ENCODE peak calls at places on chromosomes 2 and 18, in nine cellular contexts. C is DND-41; S is stimulated activated naive CD8-positive, alpha-beta T cell treated with anti-CD3 and anti-CD28 coated beads, Interleukin-15, amount 100 ng/mL, for 72 hours; N is NCI-H510A treated with DMSO at 0.1 percent for 48 hours; Z is activated T-cell treated with anti-CD3 and anti-CD28 coated beads for 4 hours; I is NCI-H748 treated with DMSO at 0.1 percent for 48 hours; V is NCI-H1694; W is ELR; U is frontal cortex. A is an unnamed sample.

GRCh38 chr2:88082781-88083180 is 15.2 kb downstream of the SMYD1 start:
- DNase-seq in C (no peak), S (no peak), N (no peak), Z (no peak), I (no peak), V (no peak), W (no peak), U (peak; percentile 64), A (no peak)

GRCh38 chr2:231464576-231465540 is 574 bp upstream of the NCL start:
- DNase-seq in C (peak; percentile 98), S (peak; percentile 98), N (peak; percentile 99), Z (peak; percentile 99), I (peak; percentile 66), V (peak; percentile 92), W (peak; percentile 29), U (peak; percentile 99), A (no peak)

GRCh38 chr2:32977228-32977758 is 30.5 kb downstream of the LTBP1 start:
- DNase-seq in C (no peak), S (no peak), N (no peak), Z (no peak), I (no peak), V (peak; percentile 61), W (no peak), U (no peak), A (no peak)

GRCh38 chr2:157748371-157749132 is 119.9 kb upstream of the ACVR1C start:
- DNase-seq in C (no peak), S (no peak), N (no peak), Z (no peak), I (no peak), V (no peak), W (no peak), U (no peak), A (no peak)

GRCh38 chr18:49015886-49016647 is 65.3 kb upstream of the SMAD7 start:
- DNase-seq in C (no peak), S (no peak), N (no peak), Z (no peak), I (no peak), V (no peak), W (no peak), U (no peak), A (no peak)

GRCh38 chr18:48987821-48988220 is 37.1 kb upstream of the SMAD7 start:
- DNase-seq in C (no peak), S (no peak), N (no peak), Z (no peak), I (no peak), V (no peak), W (no peak), U (no peak), A (no peak)

GRCh38 chr2:176072951-176073904 is 10.5 kb downstream of the EVX2 start:
- DNase-seq in C (no peak), S (no peak), N (no peak), Z (no peak), I (no peak), V (no peak), W (no peak), U (no peak), A (no peak)

GRCh38 chr2:53827398-53828175 is 32.2 kb downstream of the GPR75 start:
- DNase-seq in C (no peak), S (no peak), N (no peak), Z (no peak), I (no peak), V (no peak), W (no peak), U (no peak), A (no peak)

GRCh38 chr2:54176577-54176976 is 61.2 kb downstream of the ACYP2 start:
- DNase-seq in C (peak; percentile 30), S (no peak), N (no peak), Z (no peak), I (peak; percentile 2), V (peak; percentile 34), W (peak; percentile 55), U (peak; percentile 7), A (peak; percentile 70)

GRCh38 chr2:157439792-157440186 is 4.1 kb downstream of the CYTIP start:
- DNase-seq in C (no peak), S (peak; percentile 72), N (no peak), Z (peak; percentile 44), I (no peak), V (no peak), W (no peak), U (no peak), A (no peak)

GRCh38 chr2:235168174-235168979 is 216.6 kb downstream of the SH3BP4 start:
- DNase-seq in C (no peak), S (no peak), N (no peak), Z (no peak), I (no peak), V (no peak), W (peak; percentile 16), U (no peak), A (no peak)

GRCh38 chr18:79529991-79530390 is 134.3 kb downstream of the NFATC1 start:
- DNase-seq in C (no peak), S (no peak), N (no peak), Z (no peak), I (no peak), V (no peak), W (no peak), U (no peak), A (no peak)

GRCh38 chr2:8067784-8068336 is 614.0 kb upstream of the ID2 start:
- DNase-seq in C (no peak), S (no peak), N (no peak), Z (no peak), I (no peak), V (no peak), W (no peak), U (no peak), A (no peak)

GRCh38 chr2:237268004-237268708 is 145.8 kb downstream of the COL6A3 start:
- DNase-seq in C (no peak), S (no peak), N (no peak), Z (no peak), I (no peak), V (no peak), W (no peak), U (no peak), A (no peak)

GRCh38 chr2:219058541-219059374 is 2.0 kb downstream of the IHH start:
- DNase-seq in C (no peak), S (no peak), N (no peak), Z (no peak), I (no peak), V (no peak), W (peak; percentile 15), U (peak; percentile 46), A (no peak)

GRCh38 chr18:33583901-33584300 is 5.9 kb downstream of the ASXL3 start:
- DNase-seq in C (no peak), S (no peak), N (peak; percentile 82), Z (no peak), I (no peak), V (no peak), W (no peak), U (no peak), A (no peak)

GRCh38 chr2:20614201-20615045 is 36.5 kb downstream of the HS1BP3 start:
- DNase-seq in C (no peak), S (no peak), N (peak; percentile 92), Z (no peak), I (peak; percentile 36), V (no peak), W (no peak), U (no peak), A (no peak)